ENCODE peak calls at places on chromosome 13, in five cellular contexts. One of them, this sample, is unnamed.

GRCh38 chr13:50392977-50393376 is 377.7 kb downstream of the KCNRG start:
- DNase-seq in endothelial cell: no peak
- DNase-seq in adrenal gland: no peak
- DNase-seq in GM12865: no peak
- DNase-seq in tibial artery: no peak
- DNase-seq in this sample: no peak

GRCh38 chr13:49097374-49097773 is 121.7 kb downstream of the FNDC3A start:
- DNase-seq in GM12865: no peak
- DNase-seq in adrenal gland: no peak
- DNase-seq in endothelial cell: no peak
- DNase-seq in tibial artery: no peak
- DNase-seq in this sample: no peak

GRCh38 chr13:44306401-44307192 is 67.0 kb upstream of the SERP2 start:
- DNase-seq in GM12865: no peak
- DNase-seq in tibial artery: peak
- DNase-seq in adrenal gland: peak
- DNase-seq in endothelial cell: peak
- DNase-seq in this sample: peak

GRCh38 chr13:100870898-100871297 is 196.3 kb upstream of the TMTC4 start:
- DNase-seq in tibial artery: no peak
- DNase-seq in adrenal gland: no peak
- DNase-seq in GM12865: no peak
- DNase-seq in endothelial cell: no peak
- DNase-seq in this sample: no peak

GRCh38 chr13:46551410-46552301 is 1.3 kb upstream of the LRCH1 start:
- DNase-seq in GM12865: peak
- DNase-seq in adrenal gland: peak
- DNase-seq in tibial artery: peak
- DNase-seq in endothelial cell: peak
- DNase-seq in this sample: peak

GRCh38 chr13:43543331-43543730 is 243.4 kb downstream of the ENOX1 start:
- DNase-seq in adrenal gland: no peak
- DNase-seq in tibial artery: no peak
- DNase-seq in endothelial cell: no peak
- DNase-seq in GM12865: no peak
- DNase-seq in this sample: no peak

GRCh38 chr13:48043789-48044503 is 6.4 kb downstream of the NUDT15 start:
- DNase-seq in endothelial cell: no peak
- DNase-seq in adrenal gland: no peak
- DNase-seq in GM12865: peak
- DNase-seq in tibial artery: no peak
- DNase-seq in this sample: no peak

GRCh38 chr13:85141425-85141824 is 657.8 kb downstream of the SLITRK6 start:
- DNase-seq in adrenal gland: no peak
- DNase-seq in GM12865: no peak
- DNase-seq in tibial artery: no peak
- DNase-seq in endothelial cell: no peak
- DNase-seq in this sample: no peak

GRCh38 chr13:94764576-94765321 is 52.4 kb upstream of the SOX21 start:
- DNase-seq in adrenal gland: no peak
- DNase-seq in GM12865: no peak
- DNase-seq in tibial artery: no peak
- DNase-seq in endothelial cell: no peak
- DNase-seq in this sample: no peak

GRCh38 chr13:36536546-36536945 is 104.3 kb downstream of the CCNA1 start:
- DNase-seq in adrenal gland: no peak
- DNase-seq in tibial artery: no peak
- DNase-seq in GM12865: no peak
- DNase-seq in endothelial cell: no peak
- DNase-seq in this sample: no peak

GRCh38 chr13:69935043-69935442 is 172.6 kb upstream of the ATXN8OS start:
- DNase-seq in endothelial cell: no peak
- DNase-seq in adrenal gland: no peak
- DNase-seq in GM12865: peak
- DNase-seq in tibial artery: no peak
- DNase-seq in this sample: no peak

GRCh38 chr13:41652735-41653361 is 195.5 kb downstream of the RGCC start:
- DNase-seq in adrenal gland: no peak
- DNase-seq in tibial artery: no peak
- DNase-seq in GM12865: peak
- DNase-seq in endothelial cell: peak
- DNase-seq in this sample: peak

GRCh38 chr13:67520886-67521285 is 290.8 kb upstream of the PCDH9 start:
- DNase-seq in adrenal gland: no peak
- DNase-seq in GM12865: no peak
- DNase-seq in endothelial cell: no peak
- DNase-seq in tibial artery: no peak
- DNase-seq in this sample: no peak

GRCh38 chr13:111957913-111958450 is 109.0 kb upstream of the SOX1 start:
- DNase-seq in tibial artery: no peak
- DNase-seq in endothelial cell: no peak
- DNase-seq in adrenal gland: no peak
- DNase-seq in GM12865: no peak
- DNase-seq in this sample: no peak

GRCh38 chr13:47945738-47946137 is 55.3 kb downstream of the SUCLA2 start:
- DNase-seq in endothelial cell: no peak
- DNase-seq in adrenal gland: no peak
- DNase-seq in GM12865: no peak
- DNase-seq in tibial artery: no peak
- DNase-seq in this sample: no peak

GRCh38 chr13:89968468-89968867 is 1379.0 kb upstream of the MIR17HG start:
- DNase-seq in endothelial cell: no peak
- DNase-seq in adrenal gland: no peak
- DNase-seq in GM12865: no peak
- DNase-seq in tibial artery: no peak
- DNase-seq in this sample: no peak

GRCh38 chr13:106629068-106629712 is 61.3 kb upstream of the ARGLU1 start:
- DNase-seq in GM12865: no peak
- DNase-seq in adrenal gland: no peak
- DNase-seq in tibial artery: no peak
- DNase-seq in endothelial cell: no peak
- DNase-seq in this sample: no peak

GRCh38 chr13:46097015-46097414 is 7.8 kb downstream of the CPB2 start:
- DNase-seq in endothelial cell: no peak
- DNase-seq in GM12865: no peak
- DNase-seq in tibial artery: no peak
- DNase-seq in adrenal gland: no peak
- DNase-seq in this sample: no peak

GRCh38 chr13:78176880-78177279 is 258.2 kb upstream of the EDNRB start:
- DNase-seq in endothelial cell: no peak
- DNase-seq in tibial artery: no peak
- DNase-seq in GM12865: no peak
- DNase-seq in adrenal gland: no peak
- DNase-seq in this sample: no peak

GRCh38 chr13:78997902-78998654 is 339.1 kb upstream of the OBI1 start:
- DNase-seq in tibial artery: no peak
- DNase-seq in adrenal gland: no peak
- DNase-seq in GM12865: no peak
- DNase-seq in endothelial cell: no peak
- DNase-seq in this sample: no peak

GRCh38 chr13:101305981-101306411 is 110.3 kb downstream of the NALCN start:
- DNase-seq in adrenal gland: no peak
- DNase-seq in tibial artery: no peak
- DNase-seq in endothelial cell: no peak
- DNase-seq in GM12865: no peak
- DNase-seq in this sample: no peak

GRCh38 chr13:38900188-38900587 is 90.4 kb downstream of the STOML3 start:
- DNase-seq in adrenal gland: no peak
- DNase-seq in endothelial cell: no peak
- DNase-seq in GM12865: no peak
- DNase-seq in tibial artery: no peak
- DNase-seq in this sample: no peak

GRCh38 chr13:86188170-86188569 is 389.0 kb upstream of the SLITRK6 start:
- DNase-seq in GM12865: no peak
- DNase-seq in tibial artery: no peak
- DNase-seq in adrenal gland: no peak
- DNase-seq in endothelial cell: no peak
- DNase-seq in this sample: no peak

GRCh38 chr13:24834902-24835510 is 71.0 kb downstream of the RNF17 start:
- DNase-seq in GM12865: peak
- DNase-seq in endothelial cell: no peak
- DNase-seq in tibial artery: no peak
- DNase-seq in adrenal gland: no peak
- DNase-seq in this sample: no peak

GRCh38 chr13:66967825-66968597 is 262.1 kb downstream of the PCDH9 start:
- DNase-seq in tibial artery: no peak
- DNase-seq in GM12865: no peak
- DNase-seq in endothelial cell: no peak
- DNase-seq in adrenal gland: no peak
- DNase-seq in this sample: no peak

GRCh38 chr13:40063743-40064142 is 408.3 kb downstream of the COG6 start:
- DNase-seq in adrenal gland: no peak
- DNase-seq in tibial artery: no peak
- DNase-seq in GM12865: no peak
- DNase-seq in endothelial cell: no peak
- DNase-seq in this sample: peak

GRCh38 chr13:44434441-44435141 is 61.0 kb downstream of the SERP2 start:
- DNase-seq in tibial artery: no peak
- DNase-seq in endothelial cell: no peak
- DNase-seq in adrenal gland: no peak
- DNase-seq in GM12865: no peak
- DNase-seq in this sample: no peak

GRCh38 chr13:29454931-29455481 is 140.5 kb downstream of the SLC7A1 start:
- DNase-seq in endothelial cell: no peak
- DNase-seq in tibial artery: no peak
- DNase-seq in GM12865: peak
- DNase-seq in adrenal gland: no peak
- DNase-seq in this sample: peak

GRCh38 chr13:60448907-60449510 is 52.0 kb downstream of the TDRD3 start:
- DNase-seq in adrenal gland: no peak
- DNase-seq in GM12865: peak
- DNase-seq in tibial artery: no peak
- DNase-seq in endothelial cell: peak
- DNase-seq in this sample: peak

GRCh38 chr13:97242755-97243497 is 20.8 kb downstream of the MBNL2 start:
- DNase-seq in endothelial cell: no peak
- DNase-seq in GM12865: no peak
- DNase-seq in adrenal gland: no peak
- DNase-seq in tibial artery: no peak
- DNase-seq in this sample: no peak

GRCh38 chr13:102598061-102598460 is 1.3 kb downstream of the TPP2 start:
- DNase-seq in GM12865: no peak
- DNase-seq in tibial artery: no peak
- DNase-seq in adrenal gland: no peak
- DNase-seq in endothelial cell: no peak
- DNase-seq in this sample: no peak

GRCh38 chr13:69180025-69180424 is 927.6 kb upstream of the ATXN8OS start:
- DNase-seq in GM12865: no peak
- DNase-seq in tibial artery: no peak
- DNase-seq in endothelial cell: no peak
- DNase-seq in adrenal gland: no peak
- DNase-seq in this sample: no peak

GRCh38 chr13:33787051-33787591 is 30.8 kb upstream of the RFC3 start:
- DNase-seq in GM12865: peak
- DNase-seq in tibial artery: no peak
- DNase-seq in adrenal gland: no peak
- DNase-seq in endothelial cell: no peak
- DNase-seq in this sample: no peak

GRCh38 chr13:100984349-100984748 is 309.8 kb upstream of the TMTC4 start:
- DNase-seq in adrenal gland: no peak
- DNase-seq in tibial artery: no peak
- DNase-seq in GM12865: no peak
- DNase-seq in endothelial cell: no peak
- DNase-seq in this sample: no peak

GRCh38 chr13:30905932-30906383 is at the start of gene MEDAG:
- DNase-seq in adrenal gland: peak
- DNase-seq in GM12865: no peak
- DNase-seq in endothelial cell: no peak
- DNase-seq in tibial artery: peak
- DNase-seq in this sample: no peak

GRCh38 chr13:96020155-96020575 is 33.0 kb downstream of the UGGT2 start:
- DNase-seq in endothelial cell: peak
- DNase-seq in tibial artery: no peak
- DNase-seq in adrenal gland: peak
- DNase-seq in GM12865: peak
- DNase-seq in this sample: peak
- TF ChIP-seq CTCF in endothelial cell: peak
- TF ChIP-seq CTCF in tibial artery: peak
- TF ChIP-seq CTCF in adrenal gland: peak
- TF ChIP-seq CTCF in GM12865: peak
- TF ChIP-seq CTCF in this sample: no peak

DNA sequence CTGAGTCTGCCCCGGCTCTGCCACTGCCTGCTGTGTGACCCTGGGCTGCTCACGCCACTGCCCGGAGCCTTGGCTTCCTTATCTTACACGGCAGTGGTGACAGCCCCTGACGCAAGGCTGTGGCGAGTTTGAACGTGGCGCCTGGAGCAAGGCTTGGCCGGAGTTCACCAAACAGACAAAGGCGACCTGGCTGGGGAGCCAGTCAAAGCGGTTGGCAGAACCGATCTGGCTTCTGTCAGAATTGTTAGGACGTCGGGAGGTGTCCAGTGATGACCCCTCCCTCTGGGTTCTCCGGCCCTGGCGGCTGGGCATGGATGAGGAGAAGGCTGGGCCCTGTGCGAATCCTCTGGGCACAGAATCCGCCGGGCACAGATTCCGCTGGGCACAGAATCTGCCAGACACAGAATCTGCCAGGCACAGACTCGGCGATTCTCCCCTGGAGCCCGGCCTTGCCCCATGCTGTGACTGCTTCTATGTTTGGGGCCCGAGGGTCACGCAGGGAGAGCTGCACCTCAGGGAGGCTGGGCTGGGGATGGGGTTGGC is 11.7 kb upstream of the TMEM255B start:
- DNase-seq in tibial artery: no peak
- DNase-seq in endothelial cell: no peak
- DNase-seq in GM12865: no peak
- DNase-seq in adrenal gland: no peak
- DNase-seq in this sample: no peak
- TF ChIP-seq CTCF in tibial artery: no peak
- TF ChIP-seq CTCF in endothelial cell: no peak
- TF ChIP-seq CTCF in GM12865: no peak
- TF ChIP-seq CTCF in adrenal gland: no peak
- TF ChIP-seq CTCF in this sample: no peak

GRCh38 chr13:114237415-114238112 is 2.9 kb downstream of the CDC16 start:
- DNase-seq in endothelial cell: no peak
- DNase-seq in adrenal gland: no peak
- DNase-seq in GM12865: no peak
- DNase-seq in tibial artery: no peak
- DNase-seq in this sample: no peak

GRCh38 chr13:114234266-114234644 is 442 bp upstream of the CDC16 start:
- DNase-seq in tibial artery: no peak
- DNase-seq in endothelial cell: no peak
- DNase-seq in GM12865: no peak
- DNase-seq in adrenal gland: no peak
- DNase-seq in this sample: no peak

GRCh38 chr13:114236224-114236623 is 1.5 kb downstream of the CDC16 start:
- DNase-seq in tibial artery: no peak
- DNase-seq in endothelial cell: no peak
- DNase-seq in adrenal gland: no peak
- DNase-seq in GM12865: no peak
- DNase-seq in this sample: no peak

GRCh38 chr13:114235697-114236096 is 1.0 kb downstream of the CDC16 start:
- DNase-seq in adrenal gland: no peak
- DNase-seq in tibial artery: no peak
- DNase-seq in GM12865: no peak
- DNase-seq in endothelial cell: no peak
- DNase-seq in this sample: no peak

GRCh38 chr13:114234645-114235421 is at the start of gene CDC16:
- DNase-seq in endothelial cell: peak
- DNase-seq in GM12865: peak
- DNase-seq in tibial artery: peak
- DNase-seq in adrenal gland: peak
- DNase-seq in this sample: peak
- TF ChIP-seq CTCF in endothelial cell: no peak
- TF ChIP-seq CTCF in GM12865: peak
- TF ChIP-seq CTCF in tibial artery: peak
- TF ChIP-seq CTCF in adrenal gland: peak
- TF ChIP-seq CTCF in this sample: no peak

GRCh38 chr13:98773053-98773452 is 20.6 kb upstream of the SLC15A1 start:
- DNase-seq in endothelial cell: no peak
- DNase-seq in tibial artery: no peak
- DNase-seq in adrenal gland: no peak
- DNase-seq in GM12865: no peak
- DNase-seq in this sample: no peak
- TF ChIP-seq CTCF in endothelial cell: no peak
- TF ChIP-seq CTCF in tibial artery: no peak
- TF ChIP-seq CTCF in adrenal gland: no peak
- TF ChIP-seq CTCF in GM12865: no peak
- TF ChIP-seq CTCF in this sample: no peak

This sample was measured in Calu3.